ENCODE peak calls at places on chromosomes 7 and 10, in seven cellular contexts. N, B, E, A, P, L and D are unnamed samples.

GRCh38 chr10:125029584-125030242 is 87.8 kb downstream of the ZRANB1 start:
- DNase-seq in A (no peak), P (no peak), B (no peak), L (peak), N (peak), E (no peak), D (no peak)

GRCh38 chr10:96960872-96961271 is 128.8 kb downstream of the LCOR start:
- DNase-seq in P (no peak), L (no peak), B (no peak), N (no peak), A (no peak), E (no peak), D (no peak)

GRCh38 chr7:127922661-127923060 is 108.6 kb downstream of the LRRC4 start:
- DNase-seq in E (no peak), P (no peak), B (no peak), N (no peak), L (no peak), A (no peak), D (no peak)

GRCh38 chr7:100275120-100275519 is 32.4 kb upstream of the SPDYE3 start:
- DNase-seq in L (no peak), N (no peak), P (no peak), E (no peak), A (no peak), B (no peak), D (no peak)

GRCh38 chr10:86522385-86522855 is 828 bp upstream of the WAPL start:
- DNase-seq in L (peak), B (no peak), A (no peak), N (no peak), E (no peak), P (no peak), D (no peak)

GRCh38 chr10:68027429-68027828 is 47.7 kb downstream of the HERC4 start:
- DNase-seq in B (no peak), P (no peak), L (no peak), E (no peak), N (no peak), A (no peak), D (no peak)

GRCh38 chr10:48231178-48231577 is 43.3 kb downstream of the FRMPD2 start:
- DNase-seq in E (no peak), L (peak), N (no peak), B (no peak), A (no peak), P (no peak), D (no peak)

GRCh38 chr7:25565949-25566348 is 337.7 kb upstream of the NPVF start:
- DNase-seq in A (no peak), E (peak), P (peak), N (peak), L (peak), B (peak), D (peak)